ENCODE peak calls at places on chromosomes 12 and 14, in four cellular contexts. One of them, this sample, is unnamed.

GRCh38 chr14:58904771-58905170 is 267.0 kb downstream of the DACT1 start:
- DNase-seq in HCT116: no peak
- DNase-seq in K562: no peak
- DNase-seq in H1: no peak
- DNase-seq in this sample: no peak

GRCh38 chr14:51430600-51430999 is 190.6 kb downstream of the TMX1 start:
- DNase-seq in HCT116: no peak
- DNase-seq in K562: no peak
- DNase-seq in H1: peak
- DNase-seq in this sample: no peak

GRCh38 chr12:108693781-108694180 is 37.5 kb downstream of the CORO1C start:
- DNase-seq in HCT116: no peak
- DNase-seq in K562: no peak
- DNase-seq in H1: no peak
- DNase-seq in this sample: no peak

GRCh38 chr12:130672122-130672825 is 43.8 kb downstream of the RIMBP2 start:
- DNase-seq in HCT116: no peak
- DNase-seq in K562: no peak
- DNase-seq in H1: no peak
- DNase-seq in this sample: no peak

GRCh38 chr14:101506211-101506920 is 54.9 kb upstream of the DIO3 start:
- DNase-seq in HCT116: no peak
- DNase-seq in K562: no peak
- DNase-seq in H1: no peak
- DNase-seq in this sample: no peak

GRCh38 chr14:35285168-35285990 is 6.8 kb upstream of the PSMA6 start:
- DNase-seq in HCT116: no peak
- DNase-seq in K562: no peak
- DNase-seq in H1: no peak
- DNase-seq in this sample: peak

GRCh38 chr12:104426926-104427546 is 29.7 kb upstream of the CHST11 start:
- DNase-seq in HCT116: no peak
- DNase-seq in K562: no peak
- DNase-seq in H1: no peak
- DNase-seq in this sample: no peak

GRCh38 chr12:32397703-32398102 is 1.7 kb upstream of the FGD4 start:
- DNase-seq in HCT116: no peak
- DNase-seq in K562: no peak
- DNase-seq in H1: no peak
- DNase-seq in this sample: no peak

GRCh38 chr14:54209501-54210231 is 187.1 kb upstream of the CDKN3 start:
- DNase-seq in HCT116: no peak
- DNase-seq in K562: no peak
- DNase-seq in H1: no peak
- DNase-seq in this sample: no peak

GRCh38 chr12:3313655-3314305 is 177.2 kb upstream of the PRMT8 start:
- DNase-seq in HCT116: no peak
- DNase-seq in K562: peak
- DNase-seq in H1: no peak
- DNase-seq in this sample: no peak

GRCh38 chr12:13455765-13456164 is 259.2 kb downstream of the EMP1 start:
- DNase-seq in HCT116: no peak
- DNase-seq in K562: no peak
- DNase-seq in H1: no peak
- DNase-seq in this sample: no peak

GRCh38 chr12:82805812-82806497 is 119.2 kb downstream of the TMTC2 start:
- DNase-seq in HCT116: no peak
- DNase-seq in K562: no peak
- DNase-seq in H1: no peak
- DNase-seq in this sample: no peak

GRCh38 chr14:26917086-26917485 is 319.3 kb upstream of the NOVA1 start:
- DNase-seq in HCT116: no peak
- DNase-seq in K562: peak
- DNase-seq in H1: no peak
- DNase-seq in this sample: no peak

GRCh38 chr14:61586539-61587396 is 108.5 kb upstream of the HIF1A start:
- DNase-seq in HCT116: no peak
- DNase-seq in K562: no peak
- DNase-seq in H1: no peak
- DNase-seq in this sample: no peak

GRCh38 chr14:89473979-89474378 is 56.9 kb upstream of the FOXN3 start:
- DNase-seq in HCT116: no peak
- DNase-seq in K562: no peak
- DNase-seq in H1: no peak
- DNase-seq in this sample: no peak
- TF ChIP-seq EGR1 in HCT116: no peak
- TF ChIP-seq EGR1 in K562: no peak
- TF ChIP-seq EGR1 in H1: no peak
- TF ChIP-seq EGR1 in this sample: no peak

DNA sequence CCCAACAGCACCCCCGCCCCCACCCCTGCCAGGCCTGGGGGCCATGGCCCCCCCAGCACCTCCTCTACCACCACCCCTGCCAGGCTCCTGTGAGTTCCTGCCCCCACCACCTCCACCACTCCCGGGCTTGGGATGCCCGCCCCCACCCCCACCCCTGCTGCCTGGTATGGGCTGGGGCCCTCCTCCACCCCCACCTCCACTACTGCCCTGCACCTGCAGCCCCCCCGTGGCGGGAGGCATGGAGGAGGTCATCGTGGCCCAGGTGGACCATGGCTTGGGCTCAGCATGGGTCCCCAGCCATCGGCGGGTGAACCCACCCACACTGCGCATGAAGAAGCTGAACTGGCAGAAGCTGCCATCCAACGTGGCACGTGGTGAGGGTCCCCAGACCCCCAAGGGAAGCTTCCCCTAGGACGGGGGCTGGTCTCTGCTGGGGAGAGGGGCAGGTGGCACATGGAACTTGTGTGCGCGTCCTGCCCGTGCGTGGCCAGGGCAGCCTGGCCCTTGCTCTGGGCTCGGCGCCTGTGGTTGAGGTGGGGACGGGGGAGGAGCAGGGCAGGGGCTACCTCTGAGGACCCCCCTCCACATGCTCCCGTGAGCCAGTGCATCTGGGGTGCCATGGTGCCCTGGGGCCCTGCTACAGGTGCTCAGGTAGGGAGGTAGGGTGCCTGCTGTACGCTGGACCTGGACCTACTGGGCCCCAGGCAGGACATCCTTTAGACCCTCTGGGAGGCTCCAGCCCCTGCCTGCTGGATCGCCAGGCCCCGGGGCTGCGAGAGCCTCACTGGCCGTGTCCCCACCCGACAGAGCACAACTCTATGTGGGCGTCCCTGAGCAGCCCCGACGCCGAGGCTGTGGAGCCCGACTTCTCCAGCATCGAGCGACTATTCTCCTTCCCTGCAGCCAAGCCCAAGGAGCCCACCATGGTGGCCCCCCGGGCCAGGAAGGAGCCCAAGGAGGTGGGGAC is 16.1 kb upstream of the ADSS1 start:
- DNase-seq in HCT116: no peak
- DNase-seq in K562: no peak
- DNase-seq in H1: no peak
- DNase-seq in this sample: no peak
- TF ChIP-seq EGR1 in HCT116: no peak
- TF ChIP-seq EGR1 in K562: no peak
- TF ChIP-seq EGR1 in H1: no peak
- TF ChIP-seq EGR1 in this sample: no peak

GRCh38 chr12:87929346-87929745 is 99.9 kb downstream of the C12orf50 start:
- DNase-seq in HCT116: no peak
- DNase-seq in K562: no peak
- DNase-seq in H1: no peak
- DNase-seq in this sample: no peak

GRCh38 chr12:87930652-87931051 is 98.5 kb downstream of the C12orf50 start:
- DNase-seq in HCT116: no peak
- DNase-seq in K562: no peak
- DNase-seq in H1: no peak
- DNase-seq in this sample: no peak

GRCh38 chr12:87928046-87928445 is 101.2 kb downstream of the C12orf50 start:
- DNase-seq in HCT116: no peak
- DNase-seq in K562: no peak
- DNase-seq in H1: no peak
- DNase-seq in this sample: no peak

GRCh38 chr12:87931764-87932163 is 97.4 kb downstream of the C12orf50 start:
- DNase-seq in HCT116: no peak
- DNase-seq in K562: no peak
- DNase-seq in H1: no peak
- DNase-seq in this sample: no peak

GRCh38 chr12:87930033-87930432 is 99.2 kb downstream of the C12orf50 start:
- DNase-seq in HCT116: no peak
- DNase-seq in K562: no peak
- DNase-seq in H1: no peak
- DNase-seq in this sample: no peak
- TF ChIP-seq EGR1 in HCT116: no peak
- TF ChIP-seq EGR1 in K562: no peak
- TF ChIP-seq EGR1 in H1: no peak
- TF ChIP-seq EGR1 in this sample: no peak

DNA sequence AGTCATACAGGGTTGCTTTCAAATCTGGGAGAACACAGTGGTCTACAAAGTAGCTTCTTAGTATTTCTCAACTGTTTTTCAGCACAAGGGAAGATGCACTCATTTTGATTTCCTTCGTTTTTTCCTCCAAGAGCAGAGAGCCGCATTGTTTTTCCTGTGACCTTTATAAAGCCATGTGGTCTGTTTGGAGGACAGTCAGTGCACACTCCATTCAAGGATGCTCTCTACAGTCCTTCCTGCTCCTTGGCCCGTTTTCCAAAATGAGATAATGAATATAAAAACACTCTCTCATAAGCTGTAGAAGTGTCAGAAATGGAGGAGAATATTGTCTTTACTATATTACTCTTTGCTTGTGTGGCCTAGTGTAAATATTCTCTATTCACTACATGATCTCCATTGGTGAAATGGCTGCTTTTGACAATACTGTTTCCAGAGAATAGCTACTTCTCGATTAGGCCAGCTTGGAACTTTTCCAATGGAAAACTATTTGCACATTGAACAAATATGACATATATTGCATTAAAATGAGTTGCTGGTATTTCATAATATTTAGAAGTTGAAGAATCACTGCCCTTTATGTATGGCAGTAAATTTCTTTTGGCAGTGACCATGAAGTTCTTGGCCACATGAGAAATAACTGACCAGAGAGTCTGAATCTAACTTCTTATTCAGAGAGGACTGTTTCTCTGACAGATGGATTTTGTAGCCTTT is 393.1 kb upstream of the RGS6 start:
- DNase-seq in HCT116: no peak
- DNase-seq in K562: no peak
- DNase-seq in H1: no peak
- DNase-seq in this sample: no peak
- TF ChIP-seq EGR1 in HCT116: no peak
- TF ChIP-seq EGR1 in K562: no peak
- TF ChIP-seq EGR1 in H1: no peak
- TF ChIP-seq EGR1 in this sample: no peak

DNA sequence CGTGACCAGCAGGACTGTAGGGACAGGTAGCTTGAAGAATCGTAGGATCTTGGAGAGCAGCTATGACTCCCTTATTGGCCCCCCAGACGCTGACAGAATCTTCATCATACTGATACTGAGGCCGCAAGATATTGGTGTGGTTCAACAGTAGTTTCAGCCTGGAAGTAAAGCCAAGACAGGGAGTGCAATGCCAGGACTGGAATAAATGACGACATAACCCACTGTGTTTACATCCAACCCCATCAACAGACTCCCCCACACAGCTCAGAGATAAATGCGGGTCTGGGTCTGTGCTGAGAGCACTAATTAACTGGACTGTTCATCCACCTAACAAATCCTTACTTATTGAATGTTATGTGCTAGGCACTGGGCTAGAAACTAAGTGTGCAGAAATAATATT is 16.6 kb downstream of the NOXRED1 start:
- DNase-seq in HCT116: no peak
- DNase-seq in K562: peak
- DNase-seq in H1: no peak
- DNase-seq in this sample: no peak
- TF ChIP-seq EGR1 in HCT116: no peak
- TF ChIP-seq EGR1 in K562: no peak
- TF ChIP-seq EGR1 in H1: no peak
- TF ChIP-seq EGR1 in this sample: no peak

DNA sequence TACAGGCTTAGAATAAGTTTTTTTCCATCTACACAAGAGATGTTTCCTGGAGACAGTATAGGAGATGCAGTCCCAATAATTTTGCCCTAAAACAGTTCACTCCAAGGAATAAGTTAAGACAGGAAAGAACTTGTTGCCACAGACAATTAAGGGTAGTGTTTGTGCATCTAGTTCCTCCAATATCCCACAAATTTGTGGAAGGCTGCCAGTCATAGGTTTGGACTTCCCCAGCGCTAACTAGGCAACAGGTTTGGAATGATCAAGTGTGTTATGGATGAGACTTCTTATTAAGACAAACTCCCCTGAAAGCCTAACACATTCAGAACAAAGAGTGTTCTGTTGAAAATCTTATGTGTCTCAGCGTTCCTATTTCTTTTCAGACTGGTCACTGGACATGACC is 611.0 kb downstream of the CCER1 start:
- DNase-seq in HCT116: no peak
- DNase-seq in K562: no peak
- DNase-seq in H1: no peak
- DNase-seq in this sample: no peak
- TF ChIP-seq EGR1 in HCT116: no peak
- TF ChIP-seq EGR1 in K562: no peak
- TF ChIP-seq EGR1 in H1: no peak
- TF ChIP-seq EGR1 in this sample: no peak